ENCODE peak calls at places on chromosomes 4 and X, in four cellular contexts. Q is Daoy; Y is NCI-H1694 treated with DMSO at 0.1 percent for 48 hours; L is CD4-positive, alpha-beta memory T cell. M is an unnamed sample.

GRCh38 chrX:2793752-2794151 is 35.0 kb upstream of the GYG2 start:
- DNase-seq in Q (no peak), L (no peak), Y (no peak), M (no peak)

GRCh38 chr4:146488495-146489174 is 33.1 kb downstream of the SLC10A7 start:
- DNase-seq in Y (no peak), Q (peak), L (no peak), M (no peak)

GRCh38 chr4:53012738-53013137 is 150.6 kb downstream of the RASL11B start:
- DNase-seq in Q (peak), Y (no peak), L (peak), M (no peak)

GRCh38 chr4:144646523-144647094 is 653 bp downstream of the HHIP start:
- DNase-seq in Y (no peak), L (no peak), Q (peak), M (no peak)

GRCh38 chr4:113407409-113407808 is 354.1 kb downstream of the CAMK2D start:
- DNase-seq in Q (no peak), L (no peak), Y (no peak), M (no peak)

GRCh38 chr4:76251448-76252270 is at the start of gene FAM47E:
- DNase-seq in Q (peak), Y (peak), L (peak), M (no peak)

GRCh38 chrX:49840679-49841078 is 11.6 kb downstream of the PAGE4 start:
- DNase-seq in L (no peak), Y (peak), Q (peak), M (no peak)

GRCh38 chr4:38266616-38267015 is 306.4 kb downstream of the PTTG2 start:
- DNase-seq in Q (peak), Y (no peak), L (no peak), M (no peak)

GRCh38 chr4:181863846-181864245 is 379.4 kb upstream of the TENM3 start:
- DNase-seq in Q (no peak), L (no peak), Y (no peak), M (no peak)

M was measured in smooth muscle cell of the brain vasculature.